ENCODE peak calls at places on chromosomes 3 and 15, in nine cellular contexts. R is GM13977, X is GM23338, J is Caco-2, U is osteocyte, K is Peyer's patch, D is mammary epithelial cell, N is psoas muscle, O is GM06990. L is an unnamed sample.
A peak's percentile ranks its signal among the peaks of the same experiment; 100 is the strongest.

GRCh38 chr3:96813134-96813819 is 1.1 kb upstream of the EPHA6 start:
- DNase-seq in N (peak; percentile 65), K (no peak), J (peak; percentile 90), R (peak; percentile 89), O (peak; percentile 54), U (peak; percentile 90), D (peak; percentile 57), X (peak; percentile 93), L (peak; percentile 78)

GRCh38 chr3:195450731-195451229 is 8.0 kb upstream of the ACAP2 start:
- DNase-seq in O (no peak), N (peak; percentile 57), K (no peak), R (no peak), J (no peak), U (peak; percentile 48), X (no peak), D (no peak), L (no peak)

GRCh38 chr3:31448035-31448881 is 84.5 kb upstream of the STT3B start:
- DNase-seq in X (peak; percentile 62), U (no peak), R (peak; percentile 31), K (no peak), J (peak; percentile 37), N (no peak), O (peak; percentile 60), D (peak; percentile 27), L (no peak)

GRCh38 chr15:97995881-97996603 is 35.5 kb downstream of the ARRDC4 start:
- DNase-seq in J (peak; percentile 12), K (no peak), R (no peak), X (peak; percentile 61), U (no peak), D (peak; percentile 89), O (no peak), N (no peak), L (peak; percentile 5)

GRCh38 chr3:112089956-112090898 is 4.0 kb downstream of the C3orf52 start:
- DNase-seq in O (no peak), X (no peak), J (no peak), U (no peak), N (no peak), R (no peak), K (no peak), D (peak; percentile 44), L (no peak)

GRCh38 chr3:112676659-112677234 is 35.8 kb upstream of the CCDC80 start:
- DNase-seq in X (peak; percentile 51), J (peak; percentile 12), U (peak; percentile 87), O (peak; percentile 78), N (peak; percentile 61), K (peak; percentile 63), D (peak; percentile 98), R (peak; percentile 78), L (no peak)

GRCh38 chr3:150412599-150413069 is 4.5 kb downstream of the TSC22D2 start:
- DNase-seq in U (no peak), R (peak; percentile 29), O (peak; percentile 6), K (no peak), N (no peak), J (no peak), X (no peak), D (peak; percentile 67), L (no peak)

GRCh38 chr15:81038975-81039607 is 38.4 kb downstream of the TLNRD1 start:
- DNase-seq in X (no peak), U (peak; percentile 42), K (no peak), O (no peak), D (peak; percentile 75), N (no peak), R (no peak), J (no peak), L (no peak)

GRCh38 chr3:181567446-181568075 is 144.2 kb upstream of the SOX2 start:
- DNase-seq in N (no peak), D (peak; percentile 93), U (no peak), J (no peak), R (no peak), X (no peak), O (no peak), K (no peak), L (no peak)

GRCh38 chr3:119700269-119700919 is 2.4 kb upstream of the CFAP91 start:
- DNase-seq in R (peak; percentile 26), K (no peak), D (peak; percentile 58), N (no peak), J (no peak), X (no peak), O (peak; percentile 54), U (no peak), L (no peak)

GRCh38 chr15:85312925-85313324 is 67.5 kb upstream of the AKAP13 start:
- DNase-seq in R (no peak), K (no peak), X (peak; percentile 49), U (no peak), O (no peak), J (no peak), N (no peak), D (no peak), L (no peak)

GRCh38 chr15:85615930-85616329 is 178.8 kb downstream of the KLHL25 start:
- DNase-seq in K (no peak), N (no peak), J (peak; percentile 57), U (no peak), D (peak; percentile 84), X (peak; percentile 75), R (peak; percentile 46), O (no peak), L (no peak)

GRCh38 chr3:51888463-51889105 is 13.2 kb upstream of the IQCF5 start:
- DNase-seq in X (no peak), U (no peak), R (no peak), O (no peak), D (no peak), J (no peak), K (no peak), N (no peak), L (no peak)

GRCh38 chr3:159273608-159274007 is 471.8 kb downstream of the MFSD1 start:
- DNase-seq in K (no peak), J (peak; percentile 68), O (no peak), X (peak; percentile 84), U (no peak), N (no peak), D (peak; percentile 41), R (no peak), L (peak; percentile 71)

GRCh38 chr3:13598926-13599886 is 50.3 kb downstream of the FBLN2 start:
- DNase-seq in R (no peak), U (no peak), N (no peak), D (peak; percentile 54), O (no peak), J (no peak), K (no peak), X (peak; percentile 44), L (no peak)

GRCh38 chr15:62925875-62926274 is 116.7 kb upstream of the TPM1 start:
- DNase-seq in X (no peak), D (no peak), R (no peak), N (no peak), U (no peak), J (no peak), O (no peak), K (no peak), L (no peak)

GRCh38 chr15:62931650-62932049 is 110.9 kb upstream of the TPM1 start:
- DNase-seq in O (no peak), N (no peak), D (no peak), X (no peak), J (no peak), R (no peak), U (no peak), K (no peak), L (no peak)

GRCh38 chr15:62927196-62927595 is 115.4 kb upstream of the TPM1 start:
- DNase-seq in X (no peak), J (no peak), O (no peak), K (no peak), R (no peak), N (no peak), U (no peak), D (no peak), L (no peak)

GRCh38 chr15:62928996-62929350 is 113.6 kb upstream of the TPM1 start:
- DNase-seq in R (no peak), X (no peak), D (peak; percentile 88), J (no peak), U (no peak), N (no peak), O (no peak), K (no peak), L (no peak)

GRCh38 chr15:62928242-62928995 is 114.1 kb upstream of the TPM1 start:
- DNase-seq in D (peak; percentile 88), N (no peak), U (no peak), J (peak; percentile 22), K (no peak), O (no peak), R (no peak), X (no peak), L (no peak)
- TF ChIP-seq CTCF in D (peak; percentile 46), N (no peak), U (peak; percentile 27), J (no peak), K (peak; percentile 8), O (no peak), R (no peak), X (no peak), L (peak; percentile 20)

GRCh38 chr3:71650372-71650771 is 66.8 kb upstream of the FOXP1 start:
- DNase-seq in U (no peak), O (no peak), K (no peak), D (no peak), J (no peak), X (no peak), N (no peak), R (no peak), L (no peak)
- TF ChIP-seq CTCF in U (no peak), O (no peak), K (no peak), D (no peak), J (no peak), X (no peak), N (no peak), R (no peak), L (no peak)

GRCh38 chr15:31263751-31264533 is 62.7 kb upstream of the KLF13 start:
- DNase-seq in O (peak; percentile 88), X (no peak), N (peak; percentile 85), U (peak; percentile 84), J (no peak), D (peak; percentile 31), K (peak; percentile 84), R (no peak), L (no peak)

GRCh38 chr15:31265871-31266711 is 60.5 kb upstream of the KLF13 start:
- DNase-seq in K (peak; percentile 82), O (peak; percentile 85), D (no peak), R (peak; percentile 84), N (peak; percentile 59), U (peak; percentile 74), X (no peak), J (no peak), L (no peak)

GRCh38 chr15:31266712-31267111 is 59.9 kb upstream of the KLF13 start:
- DNase-seq in J (no peak), O (no peak), R (no peak), D (no peak), U (peak; percentile 59), X (no peak), N (no peak), K (peak; percentile 60), L (no peak)

GRCh38 chr15:31264534-31265089 is 62.0 kb upstream of the KLF13 start:
- DNase-seq in X (no peak), N (no peak), K (peak; percentile 15), O (no peak), J (no peak), U (peak; percentile 56), D (no peak), R (no peak), L (no peak)

GRCh38 chr15:31265090-31265870 is 61.4 kb upstream of the KLF13 start:
- DNase-seq in U (peak; percentile 75), K (peak; percentile 29), R (no peak), X (no peak), N (peak; percentile 41), O (no peak), D (no peak), J (peak; percentile 58), L (no peak)
- TF ChIP-seq CTCF in U (no peak), K (no peak), R (no peak), X (no peak), N (no peak), O (no peak), D (no peak), J (no peak), L (no peak)

GRCh38 chr15:70100495-70101331 is 3.0 kb upstream of the TLE3 start:
- DNase-seq in D (no peak), U (no peak), O (peak; percentile 78), X (peak; percentile 53), K (peak; percentile 60), J (peak; percentile 80), R (peak; percentile 44), N (peak; percentile 75), L (peak; percentile 59)
- TF ChIP-seq CTCF in D (no peak), U (peak; percentile 38), O (peak; percentile 26), X (no peak), K (peak; percentile 40), J (peak; percentile 47), R (peak; percentile 23), N (peak; percentile 21), L (peak; percentile 66)

L was measured in neural crest cell.